ENCODE peak calls at places on chromosomes 13 and 19, in ten cellular contexts. Q, G, O, C, I, F, L, U, W and N are unnamed samples.

GRCh38 chr19:5138606-5139594 is 170.0 kb downstream of the KDM4B start:
- DNase-seq in W (peak; percentile 38), O (peak; percentile 15), C (no peak), L (no peak), Q (no peak), G (peak; percentile 63), I (no peak), F (no peak), U (peak; percentile 76), N (no peak)

GRCh38 chr13:49814551-49815270 is 22.2 kb upstream of the KPNA3 start:
- DNase-seq in G (no peak), C (no peak), L (no peak), F (no peak), Q (no peak), I (no peak), W (no peak), U (no peak), O (no peak), N (no peak)

GRCh38 chr19:14505488-14506239 is 9.7 kb upstream of the GIPC1 start:
- DNase-seq in C (peak; percentile 89), O (peak; percentile 66), G (peak; percentile 76), I (no peak), W (no peak), F (peak; percentile 78), U (no peak), Q (peak; percentile 54), L (peak; percentile 99), N (no peak)

GRCh38 chr13:87259479-87260083 is 411.6 kb upstream of the SLITRK5 start:
- DNase-seq in U (no peak), L (no peak), G (no peak), Q (no peak), W (no peak), F (peak; percentile 2), C (no peak), O (no peak), I (no peak), N (no peak)

GRCh38 chr19:28403698-28404099 is 809.3 kb downstream of the UQCRFS1 start:
- DNase-seq in U (no peak), C (no peak), G (no peak), Q (no peak), L (no peak), F (no peak), W (no peak), O (no peak), I (no peak), N (no peak)

GRCh38 chr13:111634410-111634809 is 314.0 kb downstream of the TEX29 start:
- DNase-seq in U (no peak), F (no peak), G (no peak), I (no peak), C (no peak), W (no peak), O (no peak), Q (no peak), L (no peak), N (no peak)

GRCh38 chr19:1045247-1045603 is 5.3 kb downstream of the ABCA7 start:
- DNase-seq in C (no peak), F (peak; percentile 72), G (peak; percentile 73), W (no peak), O (peak; percentile 69), L (peak; percentile 25), Q (no peak), U (no peak), I (no peak), N (no peak)

GRCh38 chr13:51501096-51501495 is 48.3 kb upstream of the INTS6 start:
- DNase-seq in C (no peak), Q (no peak), I (no peak), U (no peak), W (no peak), G (no peak), F (no peak), O (no peak), L (no peak), N (no peak)

GRCh38 chr19:16088985-16089846 is 12.9 kb downstream of the TPM4 start:
- DNase-seq in Q (no peak), C (no peak), U (no peak), W (no peak), F (no peak), G (no peak), I (no peak), O (no peak), L (no peak), N (no peak)

GRCh38 chr19:16091546-16092475 is 15.5 kb downstream of the TPM4 start:
- DNase-seq in W (no peak), Q (no peak), I (no peak), O (no peak), U (no peak), L (no peak), G (no peak), C (no peak), F (no peak), N (no peak)

GRCh38 chr19:16087940-16088339 is 11.6 kb downstream of the TPM4 start:
- DNase-seq in C (no peak), G (no peak), I (no peak), U (peak; percentile 67), O (no peak), Q (no peak), F (no peak), W (no peak), L (no peak), N (no peak)

GRCh38 chr19:16085115-16085514 is 8.8 kb downstream of the TPM4 start:
- DNase-seq in U (no peak), C (no peak), Q (no peak), I (no peak), O (no peak), L (peak; percentile 39), W (no peak), F (no peak), G (no peak), N (no peak)

DNA sequence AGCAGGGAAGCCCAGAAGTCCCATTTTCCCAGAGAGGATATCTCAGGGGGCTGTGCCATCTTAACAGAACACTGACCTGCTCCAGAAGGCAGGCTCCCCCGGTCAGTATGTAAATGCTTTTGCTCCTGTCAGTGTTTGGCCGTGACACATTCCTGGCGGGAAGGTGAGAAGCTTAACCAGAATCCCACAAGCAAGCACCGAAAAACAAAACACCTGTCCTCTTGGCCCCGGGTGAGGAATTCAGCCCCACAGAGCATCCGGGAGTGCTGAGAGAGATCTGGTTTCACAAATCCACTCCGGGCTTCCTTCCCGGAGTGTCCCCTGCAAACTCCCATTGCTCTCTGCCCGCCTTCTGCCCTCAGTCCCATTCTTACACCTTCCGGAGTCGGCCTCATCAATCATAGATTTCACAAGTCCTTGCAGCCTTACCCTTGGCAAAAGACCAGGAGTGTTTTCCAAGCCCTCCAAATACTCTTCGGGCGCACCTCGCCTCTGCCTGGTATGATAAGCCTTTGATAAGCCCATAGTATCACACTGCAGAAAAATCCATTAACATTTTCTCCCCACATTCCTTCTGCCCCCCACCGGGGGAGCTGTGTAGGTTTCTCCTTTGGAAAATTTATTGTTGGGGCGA is 12.2 kb downstream of the TPM4 start:
- DNase-seq in G (no peak), F (no peak), L (no peak), O (peak; percentile 56), C (no peak), I (no peak), U (peak; percentile 62), Q (no peak), W (no peak), N (no peak)
- TF ChIP-seq CTCF in G (no peak), F (no peak), L (peak; percentile 65), O (no peak), C (no peak), I (peak; percentile 11), U (no peak), Q (no peak), W (no peak), N (no peak)

DNA sequence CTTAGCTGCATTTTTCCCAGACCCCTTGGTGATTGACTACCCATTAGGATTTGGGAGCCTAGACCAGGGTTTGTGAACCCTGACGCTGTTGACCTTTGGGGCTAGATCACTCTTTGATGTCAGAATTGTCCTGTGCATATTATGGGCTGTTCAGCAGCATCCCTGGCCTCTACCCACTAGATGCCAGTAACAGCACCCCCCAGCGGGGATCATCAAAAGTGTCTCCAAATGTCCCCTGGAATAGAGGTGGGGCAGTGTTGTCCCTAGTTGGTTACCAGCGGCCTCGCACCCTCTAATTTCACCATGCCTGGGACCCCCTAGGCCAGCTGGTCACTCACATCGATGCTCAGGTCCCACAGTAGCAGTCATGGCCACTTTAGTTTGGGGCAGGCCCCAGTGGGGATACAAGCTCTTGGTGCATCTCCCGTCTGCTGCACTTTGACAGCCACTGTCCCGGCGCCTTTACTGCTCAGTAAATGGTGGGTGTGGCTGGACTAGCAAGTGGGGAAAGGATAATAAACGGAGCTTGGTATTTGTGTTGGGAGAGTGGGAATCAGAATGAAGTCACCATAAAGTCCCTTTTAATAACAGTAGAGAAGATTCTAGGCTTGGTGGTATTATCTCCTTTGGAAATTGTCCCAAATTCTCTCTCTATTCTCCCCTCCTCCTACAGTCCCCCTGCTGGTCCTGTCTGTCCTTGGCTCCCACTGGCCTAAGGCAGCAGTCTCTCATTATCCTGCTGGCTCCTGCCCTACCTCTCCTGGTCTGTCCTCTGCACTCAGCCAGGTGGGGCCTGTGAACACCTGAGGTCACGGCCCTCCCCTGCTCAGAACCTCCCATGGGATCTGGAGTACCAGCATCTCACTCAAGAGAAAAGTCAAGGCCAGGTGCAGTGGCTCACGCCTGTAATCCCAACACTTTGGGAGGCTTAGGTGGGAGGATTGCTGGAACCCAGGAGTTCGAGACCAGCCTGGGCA is 80.6 kb downstream of the SIPA1L3 start:
- DNase-seq in Q (no peak), O (no peak), F (no peak), C (no peak), W (no peak), U (no peak), I (no peak), L (no peak), G (peak; percentile 73), N (no peak)
- TF ChIP-seq CTCF in Q (no peak), O (no peak), F (no peak), C (no peak), W (no peak), U (no peak), I (no peak), L (no peak), G (no peak), N (no peak)

DNA sequence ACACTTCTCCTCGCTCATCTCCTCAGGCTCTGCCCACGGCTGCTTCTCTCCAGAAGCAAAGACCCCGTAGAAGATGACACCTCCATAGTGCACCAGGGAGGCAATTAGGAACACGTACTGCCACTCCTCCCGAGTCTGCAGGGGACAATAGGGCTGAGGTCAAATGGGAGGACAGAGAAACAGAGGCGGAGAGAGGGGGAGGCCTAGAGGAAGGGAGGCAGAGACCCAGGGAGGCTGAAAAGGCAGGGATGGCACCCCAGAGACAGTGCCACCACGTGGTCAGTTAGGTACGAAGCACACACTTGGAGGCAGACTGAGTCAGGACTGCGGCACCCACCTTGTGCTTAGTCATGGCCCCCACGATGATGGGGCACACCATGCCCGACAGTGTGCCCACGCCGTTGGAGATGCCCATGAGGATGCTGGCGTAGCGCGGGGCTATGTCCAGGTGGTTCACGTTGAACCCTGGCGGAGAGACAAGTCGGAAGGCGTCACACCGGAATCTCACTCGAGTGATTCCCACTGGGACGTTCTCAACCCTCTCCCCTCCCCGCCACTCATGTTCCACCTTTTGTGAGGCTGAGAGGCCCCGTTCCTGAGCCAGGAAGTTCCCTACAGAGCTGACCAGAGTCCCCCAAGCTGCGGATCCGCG is 5.6 kb downstream of the GFY start:
- DNase-seq in C (no peak), W (no peak), I (no peak), L (no peak), G (no peak), O (no peak), Q (no peak), U (no peak), F (peak; percentile 68), N (no peak)
- TF ChIP-seq CTCF in C (no peak), W (peak; percentile 34), I (no peak), L (peak; percentile 54), G (no peak), O (no peak), Q (no peak), U (no peak), F (peak; percentile 54), N (no peak)

DNA sequence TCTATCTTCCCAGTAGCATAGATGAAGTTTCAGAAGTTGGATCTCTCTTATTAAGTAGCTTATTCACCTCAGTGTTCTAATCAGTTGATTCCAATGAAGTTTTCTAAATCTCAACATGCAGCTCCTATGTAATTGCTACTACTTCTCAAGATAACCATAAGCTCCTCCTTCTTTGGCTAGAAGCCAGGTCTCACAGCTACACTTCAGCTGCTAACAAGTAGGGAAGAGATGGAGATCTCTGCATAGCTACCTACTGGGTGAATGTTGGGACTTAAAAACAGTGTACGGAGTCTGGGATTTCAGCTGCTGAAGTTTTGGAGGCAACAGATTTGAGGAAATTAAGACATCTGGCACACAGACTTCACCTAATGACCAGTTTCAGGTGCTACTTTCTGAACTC is 661.0 kb downstream of the SLITRK1 start:
- DNase-seq in O (no peak), U (no peak), Q (no peak), C (peak; percentile 1), W (no peak), L (peak; percentile 65), G (no peak), F (no peak), I (no peak), N (no peak)
- TF ChIP-seq CTCF in O (no peak), U (no peak), Q (no peak), C (no peak), W (no peak), L (no peak), G (no peak), F (no peak), I (no peak), N (no peak)